ENCODE peak calls at places on chromosome 10, in five cellular contexts. One of them, this sample, is unnamed.

GRCh38 chr10:119457966-119458766 is 84.4 kb downstream of the RGS10 start:
- DNase-seq in K562: no peak
- DNase-seq in stimulated activated CD4-positive, alpha-beta T cell treated with anti-CD3 and anti-CD28 coated beads, Interleukin-4, amount 100 ng/mL, for 1 hour: no peak
- DNase-seq in lung microvascular endothelial cell: no peak
- DNase-seq in substantia nigra: no peak
- DNase-seq in this sample: no peak

GRCh38 chr10:3364768-3365480 is 192.3 kb upstream of the PITRM1 start:
- DNase-seq in K562: no peak
- DNase-seq in stimulated activated CD4-positive, alpha-beta T cell treated with anti-CD3 and anti-CD28 coated beads, Interleukin-4, amount 100 ng/mL, for 1 hour: no peak
- DNase-seq in lung microvascular endothelial cell: no peak
- DNase-seq in substantia nigra: no peak
- DNase-seq in this sample: no peak

GRCh38 chr10:114855776-114856543 is 34.4 kb downstream of the FHIP2A start:
- DNase-seq in K562: no peak
- DNase-seq in stimulated activated CD4-positive, alpha-beta T cell treated with anti-CD3 and anti-CD28 coated beads, Interleukin-4, amount 100 ng/mL, for 1 hour: no peak
- DNase-seq in lung microvascular endothelial cell: peak
- DNase-seq in substantia nigra: no peak
- DNase-seq in this sample: no peak

GRCh38 chr10:130430852-130431704 is 294.9 kb downstream of the GLRX3 start:
- DNase-seq in K562: no peak
- DNase-seq in stimulated activated CD4-positive, alpha-beta T cell treated with anti-CD3 and anti-CD28 coated beads, Interleukin-4, amount 100 ng/mL, for 1 hour: no peak
- DNase-seq in lung microvascular endothelial cell: no peak
- DNase-seq in substantia nigra: no peak
- DNase-seq in this sample: no peak

GRCh38 chr10:12243860-12244620 is 48.1 kb downstream of the CDC123 start:
- DNase-seq in K562: no peak
- DNase-seq in stimulated activated CD4-positive, alpha-beta T cell treated with anti-CD3 and anti-CD28 coated beads, Interleukin-4, amount 100 ng/mL, for 1 hour: no peak
- DNase-seq in lung microvascular endothelial cell: no peak
- DNase-seq in substantia nigra: no peak
- DNase-seq in this sample: no peak

GRCh38 chr10:35598379-35598778 is 6.8 kb upstream of the GJD4 start:
- DNase-seq in K562: peak
- DNase-seq in stimulated activated CD4-positive, alpha-beta T cell treated with anti-CD3 and anti-CD28 coated beads, Interleukin-4, amount 100 ng/mL, for 1 hour: no peak
- DNase-seq in lung microvascular endothelial cell: peak
- DNase-seq in substantia nigra: no peak
- DNase-seq in this sample: no peak

GRCh38 chr10:78757542-78757941 is 311.2 kb upstream of the ZMIZ1 start:
- DNase-seq in K562: no peak
- DNase-seq in stimulated activated CD4-positive, alpha-beta T cell treated with anti-CD3 and anti-CD28 coated beads, Interleukin-4, amount 100 ng/mL, for 1 hour: no peak
- DNase-seq in lung microvascular endothelial cell: no peak
- DNase-seq in substantia nigra: no peak
- DNase-seq in this sample: no peak

GRCh38 chr10:12588091-12588850 is 238.9 kb downstream of the CAMK1D start:
- DNase-seq in K562: no peak
- DNase-seq in stimulated activated CD4-positive, alpha-beta T cell treated with anti-CD3 and anti-CD28 coated beads, Interleukin-4, amount 100 ng/mL, for 1 hour: no peak
- DNase-seq in lung microvascular endothelial cell: no peak
- DNase-seq in substantia nigra: no peak
- DNase-seq in this sample: no peak

GRCh38 chr10:52956451-52956850 is 183.9 kb upstream of the MBL2 start:
- DNase-seq in K562: no peak
- DNase-seq in stimulated activated CD4-positive, alpha-beta T cell treated with anti-CD3 and anti-CD28 coated beads, Interleukin-4, amount 100 ng/mL, for 1 hour: no peak
- DNase-seq in lung microvascular endothelial cell: no peak
- DNase-seq in substantia nigra: no peak
- DNase-seq in this sample: no peak

GRCh38 chr10:77070892-77071595 is 566.6 kb downstream of the KCNMA1 start:
- DNase-seq in K562: no peak
- DNase-seq in stimulated activated CD4-positive, alpha-beta T cell treated with anti-CD3 and anti-CD28 coated beads, Interleukin-4, amount 100 ng/mL, for 1 hour: no peak
- DNase-seq in lung microvascular endothelial cell: no peak
- DNase-seq in substantia nigra: no peak
- DNase-seq in this sample: peak

GRCh38 chr10:114647545-114648138 is 10.4 kb downstream of the ABLIM1 start:
- DNase-seq in K562: no peak
- DNase-seq in stimulated activated CD4-positive, alpha-beta T cell treated with anti-CD3 and anti-CD28 coated beads, Interleukin-4, amount 100 ng/mL, for 1 hour: no peak
- DNase-seq in lung microvascular endothelial cell: peak
- DNase-seq in substantia nigra: no peak
- DNase-seq in this sample: no peak

GRCh38 chr10:49161411-49161997 is 26.7 kb downstream of the TMEM273 start:
- DNase-seq in K562: peak
- DNase-seq in stimulated activated CD4-positive, alpha-beta T cell treated with anti-CD3 and anti-CD28 coated beads, Interleukin-4, amount 100 ng/mL, for 1 hour: no peak
- DNase-seq in lung microvascular endothelial cell: peak
- DNase-seq in substantia nigra: no peak
- DNase-seq in this sample: no peak

GRCh38 chr10:14879055-14879800 is 562 bp downstream of the SUV39H2 start:
- DNase-seq in K562: no peak
- DNase-seq in stimulated activated CD4-positive, alpha-beta T cell treated with anti-CD3 and anti-CD28 coated beads, Interleukin-4, amount 100 ng/mL, for 1 hour: peak
- DNase-seq in lung microvascular endothelial cell: peak
- DNase-seq in substantia nigra: no peak
- DNase-seq in this sample: no peak

GRCh38 chr10:122780391-122780790 is 65.3 kb downstream of the CUZD1 start:
- DNase-seq in K562: no peak
- DNase-seq in stimulated activated CD4-positive, alpha-beta T cell treated with anti-CD3 and anti-CD28 coated beads, Interleukin-4, amount 100 ng/mL, for 1 hour: no peak
- DNase-seq in lung microvascular endothelial cell: no peak
- DNase-seq in substantia nigra: no peak
- DNase-seq in this sample: no peak

GRCh38 chr10:92972066-92972870 is 88.3 kb upstream of the CYP26C1 start:
- DNase-seq in K562: peak
- DNase-seq in stimulated activated CD4-positive, alpha-beta T cell treated with anti-CD3 and anti-CD28 coated beads, Interleukin-4, amount 100 ng/mL, for 1 hour: no peak
- DNase-seq in lung microvascular endothelial cell: no peak
- DNase-seq in substantia nigra: no peak
- DNase-seq in this sample: no peak

GRCh38 chr10:99430451-99431189 is at the start of gene GOT1:
- DNase-seq in K562: peak
- DNase-seq in stimulated activated CD4-positive, alpha-beta T cell treated with anti-CD3 and anti-CD28 coated beads, Interleukin-4, amount 100 ng/mL, for 1 hour: peak
- DNase-seq in lung microvascular endothelial cell: peak
- DNase-seq in substantia nigra: peak
- DNase-seq in this sample: peak

GRCh38 chr10:70535451-70535850 is 56.9 kb downstream of the PALD1 start:
- DNase-seq in K562: no peak
- DNase-seq in stimulated activated CD4-positive, alpha-beta T cell treated with anti-CD3 and anti-CD28 coated beads, Interleukin-4, amount 100 ng/mL, for 1 hour: no peak
- DNase-seq in lung microvascular endothelial cell: no peak
- DNase-seq in substantia nigra: no peak
- DNase-seq in this sample: no peak

This sample was measured in heart left ventricle.